ENCODE peak calls at places on chromosomes 2 and 18, in nine cellular contexts. O, W, U, G, K, A, C, Z and F are unnamed samples.
A peak's percentile ranks its signal among the peaks of the same experiment; 100 is the strongest.

GRCh38 chr18:54558609-54559585 is 32.1 kb upstream of the DYNAP start:
- DNase-seq in O (peak; percentile 11), W (no peak), U (peak; percentile 26), G (no peak), K (no peak), A (peak; percentile 32), C (no peak), Z (no peak), F (peak; percentile 13)

GRCh38 chr2:196205891-196206408 is 34.6 kb upstream of the STK17B start:
- DNase-seq in O (no peak), W (no peak), U (peak; percentile 64), G (no peak), K (no peak), A (peak; percentile 78), C (no peak), Z (peak; percentile 61), F (peak; percentile 12)

GRCh38 chr2:226154610-226155009 is 645.0 kb downstream of the IRS1 start:
- DNase-seq in O (no peak), W (no peak), U (no peak), G (no peak), K (no peak), A (no peak), C (no peak), Z (no peak), F (no peak)

GRCh38 chr2:45156605-45157004 is 147.4 kb upstream of the SIX2 start:
- DNase-seq in O (no peak), W (no peak), U (no peak), G (no peak), K (no peak), A (no peak), C (no peak), Z (no peak), F (no peak)

GRCh38 chr2:5693288-5694015 is 1.3 kb downstream of the SOX11 start:
- DNase-seq in O (no peak), W (no peak), U (no peak), G (no peak), K (no peak), A (no peak), C (peak; percentile 57), Z (no peak), F (peak; percentile 49)

GRCh38 chr2:45353879-45354278 is 257.2 kb downstream of the SRBD1 start:
- DNase-seq in O (peak; percentile 51), W (no peak), U (peak; percentile 97), G (peak; percentile 96), K (no peak), A (peak; percentile 87), C (no peak), Z (no peak), F (peak; percentile 99)

GRCh38 chr2:3662239-3662638 is 4.2 kb downstream of the ALLC start:
- DNase-seq in O (no peak), W (no peak), U (no peak), G (no peak), K (no peak), A (no peak), C (peak; percentile 9), Z (no peak), F (no peak)

GRCh38 chr18:56238576-56238975 is 399.8 kb downstream of the TXNL1 start:
- DNase-seq in O (no peak), W (no peak), U (no peak), G (no peak), K (no peak), A (no peak), C (no peak), Z (no peak), F (no peak)

GRCh38 chr2:74077636-74078035 is 70.1 kb downstream of the BOLA3 start:
- DNase-seq in O (no peak), W (no peak), U (no peak), G (no peak), K (no peak), A (no peak), C (no peak), Z (no peak), F (peak; percentile 6)

GRCh38 chr2:74079522-74080341 is 68.0 kb downstream of the BOLA3 start:
- DNase-seq in O (no peak), W (no peak), U (no peak), G (no peak), K (no peak), A (no peak), C (no peak), Z (no peak), F (no peak)

GRCh38 chr2:74078467-74078866 is 69.2 kb downstream of the BOLA3 start:
- DNase-seq in O (no peak), W (no peak), U (no peak), G (no peak), K (no peak), A (no peak), C (no peak), Z (no peak), F (no peak)

GRCh38 chr2:74081030-74081429 is 66.7 kb downstream of the BOLA3 start:
- DNase-seq in O (no peak), W (no peak), U (no peak), G (no peak), K (no peak), A (no peak), C (no peak), Z (no peak), F (no peak)

DNA sequence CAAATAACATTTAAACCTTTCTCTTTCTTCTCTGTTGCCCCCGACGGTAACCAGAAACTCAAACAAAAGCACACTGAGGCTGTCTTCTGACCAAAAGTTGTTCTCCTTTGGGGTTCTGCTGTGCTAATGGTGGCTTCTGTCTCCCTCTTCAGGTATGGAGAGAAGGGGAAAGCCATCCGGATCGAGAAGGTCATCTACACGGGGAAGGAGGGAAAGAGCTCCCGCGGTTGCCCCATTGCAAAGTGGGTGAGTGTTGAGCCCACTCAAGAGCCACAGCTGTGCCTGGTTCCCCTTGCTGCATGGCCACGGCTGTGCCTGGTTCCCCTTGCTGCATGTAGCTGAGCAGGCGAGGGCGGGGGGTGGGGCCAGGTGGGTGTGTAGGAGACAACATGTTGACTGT is 67.4 kb downstream of the BOLA3 start:
- DNase-seq in O (no peak), W (no peak), U (peak; percentile 11), G (no peak), K (no peak), A (no peak), C (no peak), Z (no peak), F (no peak)
- TF ChIP-seq CTCF in O (peak; percentile 56), W (no peak), U (peak; percentile 17), G (peak; percentile 15), K (no peak), A (peak; percentile 10), C (no peak), Z (peak; percentile 21), F (no peak)

GRCh38 chr2:102185347-102185746 is 1.5 kb upstream of the IL1RL2 start:
- DNase-seq in O (no peak), W (no peak), U (peak; percentile 65), G (no peak), K (no peak), A (peak; percentile 77), C (no peak), Z (no peak), F (no peak)

GRCh38 chr2:102190425-102191107 is 3.7 kb downstream of the IL1RL2 start:
- DNase-seq in O (peak; percentile 87), W (no peak), U (no peak), G (no peak), K (no peak), A (no peak), C (no peak), Z (no peak), F (no peak)

GRCh38 chr2:102184018-102184417 is 2.8 kb upstream of the IL1RL2 start:
- DNase-seq in O (no peak), W (no peak), U (peak; percentile 29), G (no peak), K (no peak), A (peak; percentile 50), C (no peak), Z (no peak), F (no peak)

GRCh38 chr2:102187191-102188150 is 648 bp downstream of the IL1RL2 start:
- DNase-seq in O (no peak), W (peak; percentile 87), U (peak; percentile 40), G (no peak), K (peak; percentile 42), A (peak; percentile 57), C (no peak), Z (no peak), F (peak; percentile 44)

GRCh38 chr2:102186676-102187190 is at the start of gene IL1RL2:
- DNase-seq in O (no peak), W (peak; percentile 88), U (peak; percentile 49), G (no peak), K (peak; percentile 35), A (peak; percentile 45), C (no peak), Z (peak; percentile 55), F (no peak)
- H3K4me3 ChIP-seq in O (no peak within 1 kb of the TSS), W (peak within 1 kb of the TSS; percentile 74), U (peak within 1 kb of the TSS; percentile 54), G (peak within 1 kb of the TSS; percentile 61), K (peak within 1 kb of the TSS; percentile 34), A (peak within 1 kb of the TSS; percentile 44), C (no peak within 1 kb of the TSS), Z (peak within 1 kb of the TSS; percentile 37), F (peak within 1 kb of the TSS; percentile 44)

DNA sequence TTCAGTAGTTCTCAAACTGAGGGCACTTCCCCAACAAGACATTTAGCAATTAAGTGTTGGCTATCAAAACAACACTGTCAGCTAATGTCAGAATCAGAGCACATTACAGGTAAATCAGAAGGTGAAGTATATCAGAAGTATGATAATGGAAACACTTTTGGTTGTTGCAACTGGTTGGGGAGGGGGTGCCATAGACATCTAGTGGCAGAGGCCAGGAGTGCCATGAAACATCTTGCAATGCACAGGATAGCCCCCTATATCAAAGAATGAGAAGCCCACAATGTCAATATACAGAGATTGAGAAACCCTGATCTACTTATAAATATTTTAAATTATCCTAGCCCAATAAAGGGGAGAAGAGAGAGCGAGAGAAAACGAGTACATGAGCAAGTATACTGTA is 4.9 kb upstream of the XPO1 start:
- DNase-seq in O (no peak), W (no peak), U (no peak), G (no peak), K (no peak), A (no peak), C (peak; percentile 26), Z (no peak), F (no peak)
- TF ChIP-seq CTCF in O (no peak), W (no peak), U (no peak), G (no peak), K (no peak), A (no peak), C (peak; percentile 47), Z (no peak), F (no peak)

GRCh38 chr2:216495656-216496055 is 3.0 kb upstream of the RPL37A start:
- DNase-seq in O (no peak), W (no peak), U (peak; percentile 63), G (no peak), K (no peak), A (peak; percentile 66), C (no peak), Z (no peak), F (peak; percentile 70)

GRCh38 chr2:216492951-216493685 is 5.5 kb upstream of the RPL37A start:
- DNase-seq in O (no peak), W (no peak), U (peak; percentile 77), G (peak; percentile 45), K (no peak), A (peak; percentile 86), C (no peak), Z (no peak), F (peak; percentile 84)

GRCh38 chr2:216490061-216490460 is 8.6 kb upstream of the RPL37A start:
- DNase-seq in O (no peak), W (no peak), U (peak; percentile 80), G (peak; percentile 26), K (no peak), A (peak; percentile 74), C (no peak), Z (no peak), F (peak; percentile 72)

GRCh38 chr2:216486708-216487107 is 11.9 kb upstream of the RPL37A start:
- DNase-seq in O (no peak), W (no peak), U (no peak), G (no peak), K (no peak), A (peak; percentile 72), C (no peak), Z (no peak), F (no peak)

GRCh38 chr2:216491757-216492635 is 6.6 kb upstream of the RPL37A start:
- DNase-seq in O (peak; percentile 66), W (no peak), U (no peak), G (no peak), K (no peak), A (no peak), C (no peak), Z (no peak), F (no peak)
- H3K4me3 ChIP-seq in O (no peak overlapping the region), W (no peak overlapping the region), U (no peak overlapping the region), G (no peak overlapping the region), K (no peak overlapping the region), A (no peak overlapping the region), C (no peak overlapping the region), Z (no peak overlapping the region), F (no peak overlapping the region)